ENCODE peak calls at places on chromosomes 13 and 19, in seven cellular contexts. Y, O, G, Q, I, U and A are unnamed samples.

GRCh38 chr19:16441661-16442071 is 30.1 kb downstream of the EPS15L1 start:
- DNase-seq in Y (peak), O (peak), G (no peak), Q (no peak), I (peak), U (peak), A (no peak)

GRCh38 chr19:50341091-50341564 is 12.0 kb upstream of the KCNC3 start:
- DNase-seq in Y (peak), O (peak), G (no peak), Q (no peak), I (no peak), U (peak), A (no peak)

GRCh38 chr19:35388277-35389054 is 17.6 kb downstream of the GPR42 start:
- DNase-seq in Y (no peak), O (no peak), G (no peak), Q (no peak), I (no peak), U (no peak), A (no peak)

GRCh38 chr13:23631676-23632622 is 61.7 kb downstream of the TNFRSF19 start:
- DNase-seq in Y (no peak), O (no peak), G (no peak), Q (no peak), I (no peak), U (peak), A (no peak)

GRCh38 chr13:27022571-27023311 is 148.9 kb downstream of the USP12 start:
- DNase-seq in Y (no peak), O (no peak), G (no peak), Q (no peak), I (peak), U (no peak), A (peak)

GRCh38 chr13:31048521-31048920 is 113.2 kb downstream of the HSPH1 start:
- DNase-seq in Y (no peak), O (no peak), G (no peak), Q (no peak), I (no peak), U (no peak), A (no peak)

GRCh38 chr19:27962260-27962659 is 1250.7 kb downstream of the UQCRFS1 start:
- DNase-seq in Y (no peak), O (no peak), G (no peak), Q (no peak), I (no peak), U (no peak), A (no peak)

GRCh38 chr13:42272115-42272756 is at the start of gene AKAP11:
- DNase-seq in Y (peak), O (peak), G (peak), Q (no peak), I (peak), U (peak), A (peak)

GRCh38 chr19:18929311-18929710 is 9.8 kb downstream of the DDX49 start:
- DNase-seq in Y (no peak), O (no peak), G (no peak), Q (no peak), I (no peak), U (no peak), A (no peak)

GRCh38 chr13:100835695-100836094 is 161.1 kb upstream of the TMTC4 start:
- DNase-seq in Y (no peak), O (no peak), G (no peak), Q (no peak), I (no peak), U (no peak), A (no peak)

GRCh38 chr13:66640231-66640630 is 589.9 kb downstream of the PCDH9 start:
- DNase-seq in Y (no peak), O (no peak), G (no peak), Q (no peak), I (no peak), U (no peak), A (no peak)

GRCh38 chr13:50995870-50996269 is 86.3 kb downstream of the RNASEH2B start:
- DNase-seq in Y (peak), O (no peak), G (no peak), Q (no peak), I (no peak), U (no peak), A (no peak)

GRCh38 chr19:4597975-4598671 is 38.6 kb upstream of the SEMA6B start:
- DNase-seq in Y (peak), O (peak), G (no peak), Q (no peak), I (no peak), U (peak), A (no peak)

GRCh38 chr13:38002596-38002995 is 133.0 kb upstream of the TRPC4 start:
- DNase-seq in Y (no peak), O (no peak), G (no peak), Q (no peak), I (peak), U (no peak), A (no peak)